ENCODE peak calls at places on chromosome 22, in nine cellular contexts. G, L, Y, M, E, N, X, K and Z are unnamed samples.

GRCh38 chr22:36773935-36774334 is 2.0 kb downstream of the IFT27 start:
- DNase-seq in E (no peak), K (no peak), G (peak), L (no peak), N (peak), M (no peak), Y (peak), X (no peak), Z (no peak)

GRCh38 chr22:19628038-19628776 is 86.1 kb upstream of the SEPTIN5 start:
- DNase-seq in L (no peak), M (no peak), Y (no peak), E (no peak), G (no peak), K (no peak), N (no peak), X (no peak), Z (no peak)

GRCh38 chr22:24930678-24931077 is 15.8 kb downstream of the LHFPL7 start:
- DNase-seq in N (no peak), X (no peak), L (no peak), Y (no peak), E (no peak), M (no peak), K (no peak), G (no peak), Z (no peak)

GRCh38 chr22:17562906-17563870 is at the start of gene SLC25A18:
- DNase-seq in K (peak), M (no peak), X (peak), N (no peak), Y (peak), E (no peak), G (no peak), L (peak), Z (peak)

GRCh38 chr22:20397498-20397897 is 3.5 kb downstream of the ZNF74 start:
- DNase-seq in Y (no peak), M (no peak), G (no peak), N (no peak), E (no peak), K (no peak), L (no peak), X (no peak), Z (no peak)

GRCh38 chr22:19890502-19891349 is 36.1 kb upstream of the GNB1L start:
- DNase-seq in M (no peak), Y (no peak), N (no peak), X (no peak), G (no peak), L (no peak), K (peak), E (no peak), Z (no peak)

GRCh38 chr22:20036119-20036518 is 15.2 kb downstream of the TANGO2 start:
- DNase-seq in Y (no peak), X (no peak), N (no peak), K (no peak), G (no peak), E (no peak), M (no peak), L (no peak), Z (no peak)

GRCh38 chr22:37020192-37020479 is 594 bp downstream of the MPST start:
- DNase-seq in M (no peak), Y (peak), G (peak), E (no peak), K (no peak), N (peak), L (peak), X (no peak), Z (peak)

GRCh38 chr22:19992481-19992911 is 24.1 kb downstream of the ARVCF start:
- DNase-seq in Y (no peak), K (peak), E (no peak), N (no peak), L (no peak), G (no peak), M (no peak), X (no peak), Z (peak)

GRCh38 chr22:25364736-25365241 is 145.3 kb downstream of the CRYBB2 start:
- DNase-seq in E (no peak), G (no peak), M (no peak), K (peak), L (no peak), X (no peak), Y (peak), N (no peak), Z (no peak)

GRCh38 chr22:37079668-37080171 is 28.2 kb downstream of the KCTD17 start:
- DNase-seq in M (no peak), E (no peak), Y (peak), X (no peak), K (peak), G (peak), N (no peak), L (peak), Z (no peak)

GRCh38 chr22:41106122-41106968 is 14.0 kb downstream of the EP300 start:
- DNase-seq in G (no peak), K (no peak), Y (peak), E (no peak), N (peak), X (no peak), M (no peak), L (no peak), Z (peak)

GRCh38 chr22:49658902-49659280 is 168.8 kb downstream of the BRD1 start:
- DNase-seq in G (no peak), M (peak), L (no peak), X (no peak), K (peak), N (no peak), Y (no peak), E (no peak), Z (no peak)

GRCh38 chr22:37860796-37861421 is 11.7 kb downstream of the EIF3L start:
- DNase-seq in G (no peak), Y (peak), M (no peak), K (no peak), E (no peak), N (no peak), X (no peak), L (no peak), Z (no peak)

GRCh38 chr22:17884084-17884483 is 109.8 kb upstream of the BID start:
- DNase-seq in L (no peak), N (no peak), G (no peak), X (peak), K (no peak), E (no peak), Y (no peak), M (no peak), Z (no peak)

GRCh38 chr22:37330200-37331033 is 48.1 kb downstream of the CYTH4 start:
- DNase-seq in K (no peak), N (peak), L (peak), X (no peak), E (peak), Y (peak), G (peak), M (no peak), Z (no peak)

GRCh38 chr22:24465566-24465965 is 29.6 kb upstream of the UPB1 start:
- DNase-seq in G (peak), K (no peak), Y (peak), E (peak), L (no peak), X (no peak), N (peak), M (no peak), Z (no peak)

GRCh38 chr22:26550498-26551033 is 38.3 kb upstream of the TFIP11 start:
- DNase-seq in K (no peak), Y (peak), N (no peak), L (peak), M (no peak), X (peak), E (peak), G (peak), Z (no peak)

GRCh38 chr22:49294656-49295464 is 532.8 kb downstream of the BRD1 start:
- DNase-seq in E (no peak), N (no peak), K (peak), M (no peak), G (no peak), X (no peak), Y (no peak), L (peak), Z (no peak)

GRCh38 chr22:33706100-33706499 is 214.2 kb downstream of the LARGE1 start:
- DNase-seq in G (no peak), L (no peak), K (no peak), E (no peak), X (no peak), M (no peak), N (no peak), Y (no peak), Z (no peak)

GRCh38 chr22:42462016-42462415 is 29.8 kb upstream of the NFAM1 start:
- DNase-seq in L (no peak), E (no peak), K (no peak), X (no peak), M (no peak), Y (no peak), N (no peak), G (no peak), Z (no peak)

GRCh38 chr22:37967147-37967546 is 13.6 kb downstream of the POLR2F start:
- DNase-seq in E (no peak), K (no peak), N (no peak), M (no peak), Y (no peak), L (no peak), X (no peak), G (no peak), Z (no peak)

GRCh38 chr22:27378994-27379393 is 422.6 kb downstream of the MN1 start:
- DNase-seq in M (no peak), N (no peak), L (no peak), E (no peak), G (no peak), Y (no peak), X (no peak), K (no peak), Z (no peak)

GRCh38 chr22:38079804-38080203 is 4.2 kb downstream of the SLC16A8 start:
- DNase-seq in E (no peak), L (no peak), X (no peak), N (no peak), M (no peak), Y (no peak), K (peak), G (no peak), Z (no peak)

GRCh38 chr22:50059185-50059880 is 1.2 kb upstream of the TTLL8 start:
- DNase-seq in M (no peak), E (no peak), G (peak), N (peak), L (no peak), X (no peak), Y (peak), K (no peak), Z (no peak)

GRCh38 chr22:44520695-44521094 is 22.7 kb upstream of the RTL6 start:
- DNase-seq in G (peak), K (no peak), N (no peak), M (no peak), X (no peak), L (no peak), E (no peak), Y (no peak), Z (no peak)

GRCh38 chr22:44351685-44352377 is 39.1 kb upstream of the SHISAL1 start:
- DNase-seq in G (peak), N (peak), E (peak), K (no peak), Y (peak), X (no peak), M (peak), L (peak), Z (peak)

GRCh38 chr22:49720279-49720959 is 107.3 kb downstream of the BRD1 start:
- DNase-seq in E (no peak), K (no peak), L (no peak), M (no peak), X (no peak), Y (no peak), N (no peak), G (no peak), Z (no peak)

GRCh38 chr22:48952256-48953102 is 875.2 kb downstream of the BRD1 start:
- DNase-seq in G (no peak), K (peak), Y (no peak), L (peak), M (no peak), X (no peak), N (no peak), E (no peak), Z (no peak)

GRCh38 chr22:49751968-49752597 is 75.6 kb downstream of the BRD1 start:
- DNase-seq in M (no peak), N (no peak), X (peak), Y (no peak), K (no peak), G (no peak), L (no peak), E (no peak), Z (no peak)

GRCh38 chr22:38272373-38273134 is at the start of gene TMEM184B:
- DNase-seq in X (peak), K (peak), Y (peak), E (no peak), G (peak), M (no peak), N (peak), L (peak), Z (peak)

GRCh38 chr22:33126881-33127280 is 68.7 kb upstream of the SYN3 start:
- DNase-seq in K (no peak), Y (no peak), E (no peak), X (no peak), M (no peak), L (no peak), N (peak), G (peak), Z (no peak)

GRCh38 chr22:36445158-36445668 is 36.2 kb downstream of the TXN2 start:
- DNase-seq in L (peak), Y (peak), M (no peak), X (peak), N (no peak), K (no peak), E (peak), G (peak), Z (peak)

GRCh38 chr22:21657361-21658118 is 8.3 kb upstream of the PPIL2 start:
- DNase-seq in E (no peak), N (peak), X (peak), L (peak), M (no peak), G (peak), K (peak), Y (peak), Z (no peak)
- H3K27ac ChIP-seq in E (no peak), N (peak), X (no peak), L (no peak), M (no peak), G (no peak), K (no peak), Y (no peak), Z (no peak)

GRCh38 chr22:23240639-23241389 is 60.5 kb downstream of the BCR start:
- DNase-seq in M (no peak), N (peak), Y (no peak), G (peak), L (no peak), K (no peak), X (no peak), E (no peak), Z (no peak)
- H3K27ac ChIP-seq in M (no peak), N (no peak), Y (no peak), G (no peak), L (no peak), K (no peak), X (no peak), E (no peak), Z (no peak)

GRCh38 chr22:30396871-30397655 is at the start of gene SEC14L2:
- DNase-seq in M (no peak), X (peak), K (no peak), G (peak), N (peak), L (peak), Y (peak), E (no peak), Z (peak)
- H3K27ac ChIP-seq in M (no peak), X (no peak), K (no peak), G (peak), N (peak), L (no peak), Y (no peak), E (peak), Z (no peak)

GRCh38 chr22:28424427-28425080 is 255.1 kb downstream of the TTC28 start:
- DNase-seq in Y (peak), X (no peak), L (no peak), G (peak), M (no peak), K (no peak), N (peak), E (peak), Z (no peak)
- H3K27ac ChIP-seq in Y (no peak), X (no peak), L (no peak), G (peak), M (peak), K (no peak), N (peak), E (no peak), Z (no peak)

GRCh38 chr22:39459681-39460080 is 2.9 kb downstream of the MGAT3 start:
- DNase-seq in L (no peak), E (no peak), Y (no peak), X (no peak), N (no peak), G (no peak), M (no peak), K (peak), Z (no peak)

GRCh38 chr22:39463277-39463676 is 6.5 kb downstream of the MGAT3 start:
- DNase-seq in K (no peak), Y (no peak), X (no peak), N (no peak), L (no peak), E (no peak), M (no peak), G (no peak), Z (no peak)

GRCh38 chr22:39466228-39467006 is 9.6 kb downstream of the MGAT3 start:
- DNase-seq in M (no peak), E (no peak), X (no peak), K (peak), G (no peak), Y (no peak), N (no peak), L (no peak), Z (no peak)

GRCh38 chr22:39463931-39464390 is 7.1 kb downstream of the MGAT3 start:
- DNase-seq in N (no peak), G (peak), Y (no peak), K (peak), L (no peak), E (no peak), X (no peak), M (no peak), Z (no peak)

DNA sequence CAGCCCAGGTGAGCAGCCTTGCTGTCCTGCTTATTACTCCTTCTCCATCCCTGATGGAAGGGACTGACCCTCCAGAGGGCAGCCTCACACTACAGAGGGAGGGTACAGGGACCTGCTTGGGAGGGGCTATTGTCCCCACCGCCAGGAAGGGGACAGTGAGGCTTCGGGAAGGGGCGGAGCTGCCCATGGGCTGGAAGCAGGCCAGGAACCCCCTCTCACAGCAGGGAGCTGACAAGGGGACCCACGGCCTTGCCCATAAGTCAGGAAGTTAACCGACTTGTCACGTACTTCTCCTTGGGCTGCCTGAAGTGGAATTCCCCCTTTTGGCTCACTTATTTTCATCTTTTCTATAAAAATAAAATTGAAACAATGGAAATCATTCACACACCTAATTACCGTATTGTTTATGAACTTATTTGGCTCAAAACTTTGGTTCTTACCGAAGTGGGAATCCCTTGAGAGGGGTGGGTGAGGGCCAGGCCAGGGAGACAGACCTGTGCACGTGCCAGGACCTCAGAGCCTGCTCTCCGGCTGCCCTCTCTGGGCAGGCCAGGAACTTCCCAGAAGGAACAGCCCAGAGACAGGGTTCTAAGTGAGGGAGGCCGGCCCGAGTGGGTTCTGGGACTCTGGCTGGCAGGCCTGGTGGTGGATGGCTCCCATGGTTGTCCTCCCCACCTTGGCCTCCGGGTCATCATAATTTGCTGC is 5.8 kb downstream of the MGAT3 start:
- DNase-seq in N (no peak), Y (no peak), M (no peak), L (no peak), X (peak), K (no peak), E (no peak), G (no peak), Z (no peak)
- H3K27ac ChIP-seq in N (no peak), Y (no peak), M (no peak), L (peak), X (peak), K (peak), E (no peak), G (no peak), Z (no peak)

GRCh38 chr22:46675938-46676337 is 55.8 kb downstream of the GRAMD4 start:
- DNase-seq in L (no peak), X (no peak), K (no peak), E (no peak), Y (no peak), G (no peak), N (no peak), M (no peak), Z (no peak)
- H3K27ac ChIP-seq in L (no peak), X (peak), K (no peak), E (no peak), Y (no peak), G (no peak), N (no peak), M (no peak), Z (no peak)

GRCh38 chr22:39913886-39914285 is 13.0 kb downstream of the GRAP2 start:
- DNase-seq in G (no peak), Y (peak), N (no peak), K (no peak), E (no peak), X (no peak), M (no peak), L (no peak), Z (no peak)
- H3K27ac ChIP-seq in G (no peak), Y (no peak), N (no peak), K (no peak), E (no peak), X (no peak), M (no peak), L (no peak), Z (no peak)

DNA sequence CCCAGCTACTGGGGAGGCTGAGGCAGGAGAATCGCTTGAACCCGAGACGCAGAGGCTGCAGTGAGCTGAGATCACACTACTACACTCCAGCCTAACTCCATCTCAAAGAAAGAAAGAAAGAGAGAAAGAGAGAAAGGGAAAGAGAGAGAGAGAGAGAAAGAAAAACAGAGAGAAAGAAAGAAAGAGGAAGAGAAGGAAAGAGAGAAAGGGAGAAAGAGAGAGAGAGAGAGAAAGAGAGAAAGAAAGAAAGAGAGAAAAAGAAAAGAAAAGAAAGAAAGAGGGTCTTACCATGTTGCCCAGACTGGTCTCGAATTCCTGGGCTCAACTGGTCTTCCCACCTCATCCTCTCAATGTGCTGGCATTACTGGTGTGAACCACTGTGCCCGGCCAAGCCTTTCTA is 22.3 kb downstream of the FBLN1 start:
- DNase-seq in G (no peak), Y (no peak), M (no peak), K (no peak), X (no peak), E (no peak), N (no peak), L (no peak), Z (no peak)
- H3K27ac ChIP-seq in G (no peak), Y (no peak), M (no peak), K (no peak), X (no peak), E (no peak), N (no peak), L (no peak), Z (no peak)

GRCh38 chr22:39360242-39360641 is 10.5 kb downstream of the SYNGR1 start:
- DNase-seq in M (no peak), N (no peak), G (no peak), L (no peak), X (no peak), Y (no peak), K (no peak), E (no peak), Z (no peak)
- H3K27ac ChIP-seq in M (no peak), N (no peak), G (no peak), L (no peak), X (no peak), Y (no peak), K (no peak), E (no peak), Z (no peak)

GRCh38 chr22:22032099-22032905 is 49.7 kb upstream of the TOP3B start:
- DNase-seq in X (no peak), K (no peak), N (no peak), G (no peak), L (no peak), M (no peak), E (no peak), Y (no peak), Z (no peak)

GRCh38 chr22:22030493-22031182 is 48.1 kb upstream of the TOP3B start:
- DNase-seq in L (peak), N (peak), E (no peak), Y (peak), X (peak), G (no peak), M (no peak), K (peak), Z (no peak)

GRCh38 chr22:22032906-22033802 is 50.6 kb upstream of the TOP3B start:
- DNase-seq in N (no peak), X (no peak), G (no peak), Y (no peak), L (no peak), E (no peak), K (no peak), M (no peak), Z (no peak)

GRCh38 chr22:22031571-22031970 is 49.0 kb upstream of the TOP3B start:
- DNase-seq in G (no peak), N (no peak), E (no peak), Y (no peak), L (no peak), M (no peak), X (no peak), K (no peak), Z (no peak)

DNA sequence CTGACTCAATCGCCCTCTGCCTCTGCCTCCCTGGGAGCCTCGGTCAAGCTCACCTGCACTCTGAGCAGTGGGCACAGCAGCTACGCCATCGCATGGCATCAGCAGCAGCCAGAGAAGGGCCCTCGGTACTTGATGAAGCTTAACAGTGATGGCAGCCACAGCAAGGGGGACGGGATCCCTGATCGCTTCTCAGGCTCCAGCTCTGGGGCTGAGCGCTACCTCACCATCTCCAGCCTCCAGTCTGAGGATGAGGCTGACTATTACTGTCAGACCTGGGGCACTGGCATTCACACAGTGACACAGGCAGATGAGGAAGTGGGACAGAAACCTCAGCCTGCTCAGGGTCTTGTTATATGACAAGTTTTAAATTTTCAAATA is 48.6 kb upstream of the TOP3B start:
- DNase-seq in E (no peak), G (no peak), K (peak), L (no peak), N (no peak), X (no peak), Y (no peak), M (no peak), Z (no peak)
- H3K27ac ChIP-seq in E (no peak), G (no peak), K (no peak), L (no peak), N (no peak), X (no peak), Y (no peak), M (no peak), Z (no peak)